ENCODE peak calls at places on chromosomes 5 and 9, in seven cellular contexts. W is lower lobe of right lung, J is upper lobe of left lung, E is AG09309, S is spleen, V is OCI-LY7, B is A549. Q is an unnamed sample.

GRCh38 chr9:127204771-127205470 is 59.7 kb upstream of the GARNL3 start:
- DNase-seq in W (no peak), J (no peak), E (no peak), S (peak), V (peak), B (peak), Q (no peak)

GRCh38 chr9:115267788-115268187 is 149.8 kb upstream of the TNC start:
- DNase-seq in W (no peak), J (no peak), E (no peak), S (no peak), V (no peak), B (no peak), Q (no peak)

GRCh38 chr5:43065384-43066230 is 25.5 kb upstream of the ANXA2R start:
- DNase-seq in W (peak), J (peak), E (no peak), S (peak), V (peak), B (no peak), Q (no peak)

GRCh38 chr9:89436963-89437625 is 60.8 kb downstream of the SEMA4D start:
- DNase-seq in W (peak), J (peak), E (no peak), S (peak), V (peak), B (no peak), Q (no peak)

GRCh38 chr5:97181856-97182545 is 1.0 kb downstream of the RIOK2 start:
- DNase-seq in W (no peak), J (no peak), E (no peak), S (no peak), V (no peak), B (no peak), Q (no peak)

GRCh38 chr9:14806941-14807340 is 84.4 kb upstream of the CER1 start:
- DNase-seq in W (no peak), J (no peak), E (no peak), S (no peak), V (no peak), B (no peak), Q (peak)

GRCh38 chr5:130198927-130199326 is 294.7 kb downstream of the CHSY3 start:
- DNase-seq in W (no peak), J (no peak), E (no peak), S (no peak), V (peak), B (peak), Q (no peak)

GRCh38 chr5:133219296-133219695 is 167.5 kb downstream of the HSPA4 start:
- DNase-seq in W (no peak), J (no peak), E (no peak), S (no peak), V (no peak), B (no peak), Q (no peak)

GRCh38 chr5:170216262-170216864 is 16.4 kb upstream of the C5orf58 start:
- DNase-seq in W (no peak), J (no peak), E (peak), S (no peak), V (peak), B (peak), Q (peak)

GRCh38 chr5:141960449-141961323 is 2.7 kb upstream of the PCDH12 start:
- DNase-seq in W (peak), J (peak), E (peak), S (peak), V (peak), B (peak), Q (peak)

GRCh38 chr5:137629646-137630045 is 106.2 kb downstream of the KLHL3 start:
- DNase-seq in W (no peak), J (no peak), E (no peak), S (no peak), V (peak), B (peak), Q (no peak)

GRCh38 chr9:96344458-96345180 is 38.9 kb downstream of the SLC35D2 start:
- DNase-seq in W (no peak), J (peak), E (peak), S (no peak), V (peak), B (peak), Q (peak)

GRCh38 chr5:153964201-153965101 is 74.3 kb downstream of the FAM114A2 start:
- DNase-seq in W (no peak), J (no peak), E (no peak), S (no peak), V (no peak), B (no peak), Q (no peak)

GRCh38 chr9:130298663-130299279 is 33.2 kb downstream of the HMCN2 start:
- DNase-seq in W (peak), J (no peak), E (no peak), S (no peak), V (peak), B (no peak), Q (no peak)

GRCh38 chr5:78511116-78511906 is 137.3 kb downstream of the LHFPL2 start:
- DNase-seq in W (peak), J (peak), E (no peak), S (no peak), V (no peak), B (no peak), Q (no peak)

GRCh38 chr9:2335260-2335659 is 286.3 kb upstream of the VLDLR start:
- DNase-seq in W (no peak), J (no peak), E (no peak), S (no peak), V (no peak), B (no peak), Q (no peak)

DNA sequence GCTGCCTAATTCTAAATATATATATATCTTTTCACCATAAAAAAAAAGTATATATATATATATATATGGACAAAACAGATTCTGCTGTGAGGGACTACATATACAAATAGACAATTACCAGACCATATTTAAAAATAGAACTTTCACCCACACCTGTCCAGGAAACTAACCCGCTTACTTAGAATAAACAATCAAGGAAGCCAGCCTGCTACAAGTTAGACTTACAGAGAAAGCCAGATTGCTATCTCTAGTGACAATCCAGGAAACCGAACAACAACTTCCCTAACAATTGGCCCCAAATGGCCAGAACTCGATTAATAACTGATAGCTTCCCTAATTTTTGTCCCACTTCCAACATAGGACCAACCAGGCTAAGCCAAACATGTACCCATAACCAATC is 5.9 kb downstream of the GLDC start:
- DNase-seq in W (no peak), J (no peak), E (no peak), S (no peak), V (no peak), B (no peak), Q (no peak)
- H3K4me3 ChIP-seq in W (no peak), J (no peak), E (no peak), S (no peak), V (no peak), B (no peak), Q (no peak)

DNA sequence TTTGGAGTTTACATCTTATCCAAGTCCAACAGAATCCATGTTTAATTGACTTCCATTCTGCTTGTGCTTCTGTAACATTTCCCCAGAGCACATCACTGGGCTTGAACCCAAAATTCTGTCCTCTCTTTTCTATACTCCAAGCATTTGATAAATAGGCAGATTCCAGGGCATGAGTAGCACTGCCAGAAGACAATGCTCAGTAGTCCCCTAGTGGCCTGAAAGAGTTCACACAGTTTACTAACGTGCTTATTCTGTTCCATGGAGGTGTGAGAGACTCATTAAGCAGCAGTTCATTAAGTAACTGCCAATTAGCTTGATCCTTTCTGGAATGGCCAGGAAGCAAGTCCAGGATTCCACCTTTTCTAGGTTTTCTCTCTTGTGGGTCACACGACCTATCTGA is 9.4 kb upstream of the GABRA6 start:
- DNase-seq in W (no peak), J (no peak), E (no peak), S (no peak), V (peak), B (no peak), Q (no peak)
- TF ChIP-seq CTCF in W (peak), J (no peak), E (no peak), S (no peak), V (peak), B (no peak), Q (no peak)

GRCh38 chr5:77208507-77209163 is 1.8 kb upstream of the PDE8B start:
- DNase-seq in W (peak), J (peak), E (no peak), S (no peak), V (no peak), B (no peak), Q (no peak)

GRCh38 chr5:77210091-77211012 is at the start of gene PDE8B:
- DNase-seq in W (peak), J (no peak), E (no peak), S (peak), V (no peak), B (peak), Q (no peak)

GRCh38 chr5:77211691-77212047 is 1.2 kb downstream of the PDE8B start:
- DNase-seq in W (no peak), J (no peak), E (no peak), S (no peak), V (no peak), B (no peak), Q (no peak)

GRCh38 chr5:77211013-77211690 is 672 bp downstream of the PDE8B start:
- DNase-seq in W (no peak), J (peak), E (no peak), S (no peak), V (no peak), B (no peak), Q (no peak)

GRCh38 chr5:77209495-77210090 is 887 bp upstream of the PDE8B start:
- DNase-seq in W (no peak), J (no peak), E (no peak), S (no peak), V (no peak), B (no peak), Q (no peak)
- H3K4me3 ChIP-seq in W (peak), J (peak), E (no peak), S (peak), V (no peak), B (peak), Q (no peak)

GRCh38 chr9:69158471-69158870 is 15.6 kb upstream of the TJP2 start:
- DNase-seq in W (no peak), J (no peak), E (no peak), S (no peak), V (no peak), B (no peak), Q (no peak)
- TF ChIP-seq CTCF in W (no peak), J (no peak), E (no peak), S (no peak), V (no peak), B (no peak), Q (no peak)

Q was measured in AG04449.